ENCODE peak calls at places on chromosomes 5 and 9, in four cellular contexts. One of them, this sample, is unnamed.

GRCh38 chr5:60820593-60821487 is 23.2 kb downstream of the ELOVL7 start:
- DNase-seq in esophagus squamous epithelium: no peak
- DNase-seq in prostate gland: no peak
- DNase-seq in suprapubic skin: no peak
- DNase-seq in this sample: no peak

GRCh38 chr5:173291722-173292658 is 36.2 kb downstream of the STC2 start:
- DNase-seq in esophagus squamous epithelium: no peak
- DNase-seq in prostate gland: no peak
- DNase-seq in suprapubic skin: no peak
- DNase-seq in this sample: no peak

GRCh38 chr5:79834420-79835219 is 145.0 kb downstream of the CMYA5 start:
- DNase-seq in esophagus squamous epithelium: no peak
- DNase-seq in prostate gland: no peak
- DNase-seq in suprapubic skin: peak; percentile 66
- DNase-seq in this sample: no peak

GRCh38 chr5:172007153-172007794 is 836 bp upstream of the FBXW11 start:
- DNase-seq in esophagus squamous epithelium: no peak
- DNase-seq in prostate gland: no peak
- DNase-seq in suprapubic skin: no peak
- DNase-seq in this sample: no peak

GRCh38 chr5:125550237-125550636 is 803.8 kb upstream of the ZNF608 start:
- DNase-seq in esophagus squamous epithelium: no peak
- DNase-seq in prostate gland: no peak
- DNase-seq in suprapubic skin: no peak
- DNase-seq in this sample: no peak

GRCh38 chr5:54746346-54746745 is 228.8 kb downstream of the SNX18 start:
- DNase-seq in esophagus squamous epithelium: no peak
- DNase-seq in prostate gland: no peak
- DNase-seq in suprapubic skin: no peak
- DNase-seq in this sample: no peak

GRCh38 chr5:59116231-59116900 is 533.5 kb downstream of the RAB3C start:
- DNase-seq in esophagus squamous epithelium: no peak
- DNase-seq in prostate gland: no peak
- DNase-seq in suprapubic skin: no peak
- DNase-seq in this sample: no peak

GRCh38 chr5:1429501-1429900 is 15.7 kb downstream of the SLC6A3 start:
- DNase-seq in esophagus squamous epithelium: no peak
- DNase-seq in prostate gland: no peak
- DNase-seq in suprapubic skin: peak; percentile 40
- DNase-seq in this sample: peak; percentile 42

GRCh38 chr9:13431137-13431536 is 151.6 kb upstream of the MPDZ start:
- DNase-seq in esophagus squamous epithelium: no peak
- DNase-seq in prostate gland: no peak
- DNase-seq in suprapubic skin: no peak
- DNase-seq in this sample: no peak

DNA sequence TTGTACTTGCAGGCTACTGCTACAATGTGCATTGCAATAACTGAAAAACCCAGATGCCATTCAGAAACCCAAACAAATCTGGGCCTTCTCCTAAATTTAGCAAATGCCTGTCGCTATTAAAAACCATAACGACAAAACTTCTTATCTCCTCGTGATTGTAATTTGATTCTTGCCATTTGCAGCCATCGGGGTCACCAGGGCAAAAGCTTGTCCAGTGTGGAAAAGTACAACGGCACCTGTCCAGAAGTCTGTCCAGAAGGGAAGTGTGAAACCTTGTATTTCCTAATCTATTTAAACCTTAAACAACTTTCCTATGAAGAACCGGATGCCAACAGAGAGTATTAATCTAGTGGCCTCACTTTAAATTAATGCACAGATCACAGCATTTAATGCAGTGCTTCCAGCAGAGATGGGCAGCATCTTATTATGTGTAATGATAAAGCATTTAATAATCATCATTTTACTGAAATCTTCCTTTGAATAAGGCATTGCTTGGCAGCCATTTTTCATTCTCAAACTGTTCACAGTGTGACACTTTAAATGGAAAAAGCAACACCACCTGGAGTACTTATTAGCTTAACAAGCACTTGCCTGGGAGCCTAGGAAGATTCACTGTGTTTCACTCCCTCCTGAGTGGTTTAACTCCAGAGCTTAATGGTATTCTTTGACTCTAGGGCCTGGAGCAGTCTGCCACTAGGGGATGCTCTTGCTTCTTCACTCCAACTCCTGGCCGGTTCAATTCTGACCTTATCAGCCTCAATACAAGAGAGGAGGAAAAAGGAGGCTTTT is 4.9 kb upstream of the C7 start:
- DNase-seq in esophagus squamous epithelium: no peak
- DNase-seq in prostate gland: peak; percentile 36
- DNase-seq in suprapubic skin: no peak
- DNase-seq in this sample: no peak
- TF ChIP-seq POLR2A in esophagus squamous epithelium: no peak
- TF ChIP-seq POLR2A in prostate gland: no peak
- TF ChIP-seq POLR2A in suprapubic skin: no peak
- TF ChIP-seq POLR2A in this sample: no peak

GRCh38 chr5:2863133-2863532 is 111.7 kb upstream of the IRX2 start:
- DNase-seq in esophagus squamous epithelium: no peak
- DNase-seq in prostate gland: no peak
- DNase-seq in suprapubic skin: no peak
- DNase-seq in this sample: no peak

GRCh38 chr5:2865856-2866546 is 114.5 kb upstream of the IRX2 start:
- DNase-seq in esophagus squamous epithelium: no peak
- DNase-seq in prostate gland: no peak
- DNase-seq in suprapubic skin: no peak
- DNase-seq in this sample: no peak

GRCh38 chr5:2863675-2864433 is 112.4 kb upstream of the IRX2 start:
- DNase-seq in esophagus squamous epithelium: no peak
- DNase-seq in prostate gland: no peak
- DNase-seq in suprapubic skin: no peak
- DNase-seq in this sample: no peak

GRCh38 chr5:2866622-2867372 is 115.3 kb upstream of the IRX2 start:
- DNase-seq in esophagus squamous epithelium: no peak
- DNase-seq in prostate gland: no peak
- DNase-seq in suprapubic skin: no peak
- DNase-seq in this sample: no peak

GRCh38 chr5:2864515-2864914 is 113.0 kb upstream of the IRX2 start:
- DNase-seq in esophagus squamous epithelium: no peak
- DNase-seq in prostate gland: no peak
- DNase-seq in suprapubic skin: no peak
- DNase-seq in this sample: no peak
- H3K9me3 ChIP-seq in esophagus squamous epithelium: no peaks in the 10 kb centered on the region
- H3K9me3 ChIP-seq in prostate gland: no peaks in the 10 kb centered on the region
- H3K9me3 ChIP-seq in suprapubic skin: no peaks in the 10 kb centered on the region
- H3K9me3 ChIP-seq in this sample: peaks cover 38% of the 10 kb centered on the region

GRCh38 chr9:33750307-33750838 is 45.0 kb upstream of the PRSS3 start:
- DNase-seq in esophagus squamous epithelium: no peak
- DNase-seq in prostate gland: no peak
- DNase-seq in suprapubic skin: no peak
- DNase-seq in this sample: no peak

GRCh38 chr9:33748633-33749304 is 46.6 kb upstream of the PRSS3 start:
- DNase-seq in esophagus squamous epithelium: no peak
- DNase-seq in prostate gland: no peak
- DNase-seq in suprapubic skin: no peak
- DNase-seq in this sample: no peak

GRCh38 chr9:33752130-33752637 is 43.2 kb upstream of the PRSS3 start:
- DNase-seq in esophagus squamous epithelium: no peak
- DNase-seq in prostate gland: no peak
- DNase-seq in suprapubic skin: no peak
- DNase-seq in this sample: no peak

GRCh38 chr9:33750839-33751339 is 44.5 kb upstream of the PRSS3 start:
- DNase-seq in esophagus squamous epithelium: no peak
- DNase-seq in prostate gland: no peak
- DNase-seq in suprapubic skin: no peak
- DNase-seq in this sample: no peak

DNA sequence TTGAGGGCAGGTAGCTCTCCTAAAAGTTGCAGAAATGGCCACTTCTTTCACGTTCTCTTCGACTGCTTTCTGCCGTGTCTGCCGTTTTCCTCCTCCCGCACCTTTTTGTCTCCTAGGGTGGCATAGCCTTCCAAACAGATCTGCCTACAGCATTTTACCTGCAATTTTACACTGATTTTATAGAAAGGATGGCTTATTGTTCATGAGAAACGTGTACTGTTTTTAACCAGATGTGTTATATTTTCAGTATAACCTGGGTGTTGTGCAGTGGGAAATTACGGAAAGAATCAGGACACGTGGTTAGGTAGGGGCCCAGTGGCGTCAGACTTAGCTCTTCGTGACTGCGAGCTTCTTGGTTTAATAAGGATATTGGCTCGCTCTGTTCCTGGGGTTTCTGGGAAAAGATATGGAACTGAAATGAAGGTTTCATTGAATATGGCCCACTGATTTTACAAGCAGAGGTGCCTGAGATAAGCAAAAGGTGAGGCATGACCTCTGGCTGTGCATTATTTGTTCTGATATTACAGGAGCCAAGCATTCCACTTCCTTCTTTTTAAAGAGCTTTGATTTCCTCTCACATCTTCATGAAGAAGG is 43.7 kb upstream of the PRSS3 start:
- DNase-seq in esophagus squamous epithelium: no peak
- DNase-seq in prostate gland: no peak
- DNase-seq in suprapubic skin: no peak
- DNase-seq in this sample: no peak
- H3K4me3 ChIP-seq in esophagus squamous epithelium: peak overlapping the region; percentile 60
- H3K4me3 ChIP-seq in prostate gland: no peak overlapping the region
- H3K4me3 ChIP-seq in suprapubic skin: no peak overlapping the region
- H3K4me3 ChIP-seq in this sample: no peak overlapping the region

GRCh38 chr5:43065384-43066230 is 25.5 kb upstream of the ANXA2R start:
- DNase-seq in esophagus squamous epithelium: no peak
- DNase-seq in prostate gland: peak; percentile 26
- DNase-seq in suprapubic skin: peak; percentile 88
- DNase-seq in this sample: peak; percentile 89
- TF ChIP-seq POLR2A in esophagus squamous epithelium: no peak
- TF ChIP-seq POLR2A in prostate gland: no peak
- TF ChIP-seq POLR2A in suprapubic skin: no peak
- TF ChIP-seq POLR2A in this sample: no peak

GRCh38 chr5:105762728-105763127 is 1908.0 kb downstream of the EFNA5 start:
- DNase-seq in esophagus squamous epithelium: no peak
- DNase-seq in prostate gland: no peak
- DNase-seq in suprapubic skin: no peak
- DNase-seq in this sample: no peak
- H3K9me3 ChIP-seq in esophagus squamous epithelium: no peaks in the 10 kb centered on the region
- H3K9me3 ChIP-seq in prostate gland: no peaks in the 10 kb centered on the region
- H3K9me3 ChIP-seq in suprapubic skin: no peaks in the 10 kb centered on the region
- H3K9me3 ChIP-seq in this sample: peaks cover 54% of the 10 kb centered on the region

GRCh38 chr5:5217371-5217770 is 77.2 kb downstream of the ADAMTS16 start:
- DNase-seq in esophagus squamous epithelium: no peak
- DNase-seq in prostate gland: no peak
- DNase-seq in suprapubic skin: no peak
- DNase-seq in this sample: no peak

GRCh38 chr5:5221731-5222130 is 81.6 kb downstream of the ADAMTS16 start:
- DNase-seq in esophagus squamous epithelium: no peak
- DNase-seq in prostate gland: no peak
- DNase-seq in suprapubic skin: no peak
- DNase-seq in this sample: no peak

GRCh38 chr5:5218396-5218795 is 78.3 kb downstream of the ADAMTS16 start:
- DNase-seq in esophagus squamous epithelium: no peak
- DNase-seq in prostate gland: no peak
- DNase-seq in suprapubic skin: no peak
- DNase-seq in this sample: no peak

GRCh38 chr5:5220896-5221295 is 80.8 kb downstream of the ADAMTS16 start:
- DNase-seq in esophagus squamous epithelium: no peak
- DNase-seq in prostate gland: no peak
- DNase-seq in suprapubic skin: no peak
- DNase-seq in this sample: no peak

GRCh38 chr5:5219541-5219940 is 79.4 kb downstream of the ADAMTS16 start:
- DNase-seq in esophagus squamous epithelium: no peak
- DNase-seq in prostate gland: no peak
- DNase-seq in suprapubic skin: no peak
- DNase-seq in this sample: no peak
- H3K4me3 ChIP-seq in esophagus squamous epithelium: no peak overlapping the region
- H3K4me3 ChIP-seq in prostate gland: no peak overlapping the region
- H3K4me3 ChIP-seq in suprapubic skin: no peak overlapping the region
- H3K4me3 ChIP-seq in this sample: no peak overlapping the region